ENCODE peak calls at places on chromosomes 7 and 10, in six cellular contexts. H, D, Z, A, N and K are unnamed samples.

GRCh38 chr7:32802305-32802910 is 89.2 kb downstream of the KBTBD2 start:
- DNase-seq in H (no peak), D (no peak), Z (no peak), A (no peak), N (no peak), K (no peak)

GRCh38 chr10:34407227-34407626 is 407.9 kb downstream of the PARD3 start:
- DNase-seq in H (peak), D (no peak), Z (no peak), A (peak), N (peak), K (peak)

GRCh38 chr7:94907420-94908203 is at the start of gene PPP1R9A:
- DNase-seq in H (peak), D (peak), Z (peak), A (peak), N (peak), K (peak)

GRCh38 chr7:71131256-71131752 is 640 bp upstream of the GALNT17 start:
- DNase-seq in H (peak), D (no peak), Z (peak), A (no peak), N (peak), K (no peak)

GRCh38 chr7:386385-386784 is 96.4 kb downstream of the FOXL3 start:
- DNase-seq in H (no peak), D (peak), Z (no peak), A (no peak), N (no peak), K (no peak)

GRCh38 chr10:131751827-131752775 is 148.7 kb upstream of the PPP2R2D start:
- DNase-seq in H (no peak), D (no peak), Z (no peak), A (no peak), N (no peak), K (no peak)

GRCh38 chr10:9075420-9075819 is 1020.9 kb downstream of the GATA3 start:
- DNase-seq in H (no peak), D (no peak), Z (no peak), A (peak), N (peak), K (peak)

GRCh38 chr7:43398831-43399230 is 184.1 kb upstream of the STK17A start:
- DNase-seq in H (no peak), D (no peak), Z (no peak), A (no peak), N (no peak), K (peak)

GRCh38 chr10:125691160-125691981 is 8.4 kb upstream of the TEX36 start:
- DNase-seq in H (no peak), D (no peak), Z (no peak), A (peak), N (peak), K (no peak)

GRCh38 chr10:77023396-77023795 is 614.2 kb downstream of the KCNMA1 start:
- DNase-seq in H (no peak), D (no peak), Z (no peak), A (no peak), N (no peak), K (no peak)